ENCODE peak calls at places on chromosomes 12 and 14, in four cellular contexts. Y is T-cell, K is thoracic aorta, S is AG04449. U is an unnamed sample.

GRCh38 chr12:104630230-104630670 is 173.5 kb downstream of the CHST11 start:
- DNase-seq in K (no peak), Y (no peak), S (no peak), U (no peak)

GRCh38 chr14:65073605-65074201 is 28.6 kb downstream of the MAX start:
- DNase-seq in K (no peak), Y (no peak), S (no peak), U (no peak)

GRCh38 chr12:124184456-124184855 is 110.4 kb upstream of the RFLNA start:
- DNase-seq in K (no peak), Y (no peak), S (no peak), U (no peak)

GRCh38 chr12:2963760-2964292 is 4.6 kb downstream of the TEAD4 start:
- DNase-seq in S (no peak), Y (no peak), K (no peak), U (no peak)

GRCh38 chr12:19970116-19970515 is 398.2 kb upstream of the PDE3A start:
- DNase-seq in Y (no peak), S (peak), K (no peak), U (no peak)

GRCh38 chr12:55743967-55744931 is 1.3 kb downstream of the GDF11 start:
- DNase-seq in Y (no peak), S (no peak), K (no peak), U (no peak)

GRCh38 chr12:76586764-76587395 is 27.3 kb upstream of the OSBPL8 start:
- DNase-seq in K (no peak), Y (peak), S (peak), U (peak)

GRCh38 chr12:31224768-31225448 is 101.0 kb downstream of the SINHCAF start:
- DNase-seq in K (no peak), Y (no peak), S (no peak), U (no peak)

GRCh38 chr12:62676521-62677307 is 210.1 kb downstream of the MON2 start:
- DNase-seq in Y (no peak), S (no peak), K (no peak), U (no peak)

GRCh38 chr12:65656904-65657351 is 167.4 kb upstream of the HMGA2 start:
- DNase-seq in Y (no peak), S (peak), K (no peak), U (peak)

GRCh38 chr14:58659846-58660245 is 22.1 kb downstream of the DACT1 start:
- DNase-seq in K (no peak), Y (no peak), S (no peak), U (no peak)

GRCh38 chr12:21073129-21073528 is 57.9 kb upstream of the SLCO1B1 start:
- DNase-seq in S (no peak), Y (no peak), K (no peak), U (no peak)

GRCh38 chr12:95848575-95849388 is 10.0 kb upstream of the SNRPF start:
- DNase-seq in S (no peak), Y (no peak), K (no peak), U (peak)

GRCh38 chr14:68143341-68143807 is 323.8 kb downstream of the RAD51B start:
- DNase-seq in K (no peak), Y (no peak), S (no peak), U (no peak)

U was measured in brain pericyte.